ENCODE peak calls at places on chromosomes 4 and X, in four cellular contexts. Z is heart right ventricle, B is A549, U is pancreas. O is an unnamed sample.

GRCh38 chr4:10106421-10107039 is 10.1 kb downstream of the WDR1 start:
- DNase-seq in Z (peak; percentile 65), B (peak; percentile 72), U (no peak), O (no peak)

GRCh38 chrX:51494409-51494808 is 2.0 kb downstream of the NUDT11 start:
- DNase-seq in Z (no peak), B (peak; percentile 6), U (no peak), O (no peak)

GRCh38 chr4:94410678-94411206 is 41.0 kb upstream of the PDLIM5 start:
- DNase-seq in Z (peak; percentile 65), B (peak; percentile 95), U (no peak), O (no peak)

GRCh38 chrX:31212856-31213748 is 141.3 kb upstream of the FTHL17 start:
- DNase-seq in Z (no peak), B (no peak), U (no peak), O (no peak)

GRCh38 chr4:107740381-107740780 is 20.3 kb upstream of the PAPSS1 start:
- DNase-seq in Z (no peak), B (peak; percentile 14), U (no peak), O (no peak)

GRCh38 chr4:72112514-72113156 is 80.8 kb downstream of the NPFFR2 start:
- DNase-seq in Z (no peak), B (peak; percentile 55), U (no peak), O (no peak)

GRCh38 chr4:2402053-2402452 is 16.4 kb downstream of the ZFYVE28 start:
- DNase-seq in Z (peak; percentile 57), B (peak; percentile 22), U (peak; percentile 82), O (no peak)

GRCh38 chr4:7202391-7202790 is 10.1 kb downstream of the SORCS2 start:
- DNase-seq in Z (no peak), B (no peak), U (no peak), O (no peak)

GRCh38 chrX:78098108-78098507 is 5.9 kb upstream of the PGK1 start:
- DNase-seq in Z (no peak), B (no peak), U (no peak), O (no peak)

GRCh38 chrX:78092296-78092695 is 11.8 kb upstream of the PGK1 start:
- DNase-seq in Z (no peak), B (peak; percentile 67), U (no peak), O (no peak)
- TF ChIP-seq CTCF in Z (no peak), B (peak; percentile 60), U (no peak), O (peak; percentile 5)

GRCh38 chr4:41428941-41429669 is 108.9 kb upstream of the LIMCH1 start:
- DNase-seq in Z (no peak), B (no peak), U (no peak), O (no peak)
- H3K4me1 ChIP-seq in Z (peaks cover 90% of the 10 kb centered on the region), B (peaks cover 79% of the 10 kb centered on the region), U (peaks cover 10% of the 10 kb centered on the region), O (peaks cover 42% of the 10 kb centered on the region)

GRCh38 chr4:185127021-185127925 is 15.8 kb upstream of the SLC25A4 start:
- DNase-seq in Z (no peak), B (peak; percentile 28), U (peak; percentile 76), O (no peak)

GRCh38 chr4:185134176-185134869 is 8.7 kb upstream of the SLC25A4 start:
- DNase-seq in Z (no peak), B (peak; percentile 50), U (no peak), O (no peak)

GRCh38 chr4:185123479-185123878 is 19.6 kb upstream of the SLC25A4 start:
- DNase-seq in Z (no peak), B (no peak), U (no peak), O (no peak)

GRCh38 chr4:185122681-185123345 is 20.3 kb upstream of the SLC25A4 start:
- DNase-seq in Z (no peak), B (no peak), U (no peak), O (no peak)

DNA sequence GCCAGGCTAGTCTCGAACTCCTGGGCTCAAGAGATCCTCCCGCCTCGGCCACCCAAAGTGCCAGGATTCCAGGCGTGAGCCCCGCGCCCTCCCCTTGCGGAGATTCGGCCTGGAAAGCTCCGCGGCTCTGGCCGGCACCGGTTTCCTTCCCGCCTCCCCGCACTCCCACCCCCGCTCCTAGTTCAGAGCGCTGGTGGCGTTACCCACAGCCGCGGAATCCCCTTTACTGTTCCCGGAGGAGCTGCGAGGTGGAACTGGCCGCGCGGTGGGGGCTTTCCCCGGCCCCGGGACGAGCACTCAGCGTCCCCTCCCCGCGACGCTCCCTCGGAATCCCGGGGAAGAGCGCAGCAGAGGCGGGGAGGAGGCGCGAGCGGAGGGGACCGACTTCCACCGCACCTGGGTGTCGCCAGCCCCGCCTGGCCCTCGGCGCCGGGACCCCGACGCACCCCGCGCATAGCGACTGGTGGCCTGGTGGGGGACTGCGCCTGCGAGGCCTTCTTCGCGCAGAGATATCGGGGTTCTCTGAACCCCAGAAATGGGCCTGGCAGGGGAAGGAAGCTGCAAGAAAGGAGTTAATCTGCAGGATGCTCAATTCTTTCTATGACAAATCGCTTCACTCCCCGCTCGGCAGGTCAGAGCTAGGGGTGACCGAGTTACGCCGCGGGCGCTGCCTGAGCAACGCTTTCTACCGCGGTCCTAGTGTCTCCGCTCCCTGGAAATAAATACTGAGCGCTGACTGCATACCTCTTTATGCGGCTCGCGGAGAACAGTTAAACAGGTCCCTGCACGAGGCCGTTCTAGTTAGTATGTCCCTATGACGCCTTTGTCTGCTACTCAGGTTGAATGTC is 14.6 kb upstream of the SLC25A4 start:
- DNase-seq in Z (peak; percentile 35), B (peak; percentile 24), U (peak; percentile 71), O (no peak)
- TF ChIP-seq CTCF in Z (no peak), B (no peak), U (no peak), O (peak; percentile 14)

GRCh38 chr4:41539711-41540110 is 1.8 kb downstream of the LIMCH1 start:
- DNase-seq in Z (no peak), B (no peak), U (no peak), O (no peak)
- H3K4me1 ChIP-seq in Z (peaks cover 99% of the 10 kb centered on the region), B (peaks cover 78% of the 10 kb centered on the region), U (no peaks in the 10 kb centered on the region), O (peaks cover 7% of the 10 kb centered on the region)

GRCh38 chrX:14533867-14534266 is 4.5 kb downstream of the GLRA2 start:
- DNase-seq in Z (no peak), B (no peak), U (no peak), O (no peak)

GRCh38 chrX:14529288-14529989 is at the start of gene GLRA2:
- DNase-seq in Z (no peak), B (peak; percentile 1), U (no peak), O (no peak)

DNA sequence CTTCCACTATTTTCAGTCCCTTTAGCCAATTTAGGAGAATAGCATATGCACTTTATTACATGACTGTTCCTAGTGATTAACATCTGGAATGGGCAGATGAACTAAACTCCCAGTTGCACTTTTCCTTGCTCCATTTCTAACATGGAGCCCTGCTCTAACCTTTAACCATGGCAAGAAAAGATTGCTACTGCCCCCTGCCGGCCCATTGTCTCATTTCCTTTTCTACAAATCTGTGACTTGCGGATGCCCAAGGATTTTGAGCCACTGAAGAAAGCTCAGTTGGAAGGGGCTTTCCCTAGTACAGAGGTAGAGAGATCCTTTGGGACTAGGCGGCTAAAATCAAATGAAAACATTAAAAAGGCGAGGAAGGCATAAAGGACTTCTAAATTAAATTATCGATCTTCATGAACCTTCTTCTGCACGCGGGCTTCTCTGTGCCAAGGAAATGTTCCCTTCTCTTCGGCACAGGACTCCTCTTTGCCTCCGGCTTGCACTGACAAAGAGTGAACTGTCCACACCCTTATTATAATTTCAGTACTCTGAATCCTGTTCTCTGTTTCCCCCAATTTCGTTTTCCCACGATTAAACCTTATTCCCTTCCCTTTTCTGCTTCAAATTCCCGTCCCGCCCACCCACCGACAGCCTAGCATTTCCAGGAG is 578 bp upstream of the GLRA2 start:
- DNase-seq in Z (peak; percentile 31), B (peak; percentile 61), U (peak; percentile 71), O (no peak)
- TF ChIP-seq CTCF in Z (no peak), B (peak; percentile 46), U (no peak), O (peak; percentile 44)

GRCh38 chr4:87019898-87020297 is 85.1 kb downstream of the AFF1 start:
- DNase-seq in Z (no peak), B (no peak), U (no peak), O (no peak)
- H3K4me1 ChIP-seq in Z (peaks cover 80% of the 10 kb centered on the region), B (peaks cover 78% of the 10 kb centered on the region), U (peaks cover 62% of the 10 kb centered on the region), O (peaks cover 27% of the 10 kb centered on the region)

DNA sequence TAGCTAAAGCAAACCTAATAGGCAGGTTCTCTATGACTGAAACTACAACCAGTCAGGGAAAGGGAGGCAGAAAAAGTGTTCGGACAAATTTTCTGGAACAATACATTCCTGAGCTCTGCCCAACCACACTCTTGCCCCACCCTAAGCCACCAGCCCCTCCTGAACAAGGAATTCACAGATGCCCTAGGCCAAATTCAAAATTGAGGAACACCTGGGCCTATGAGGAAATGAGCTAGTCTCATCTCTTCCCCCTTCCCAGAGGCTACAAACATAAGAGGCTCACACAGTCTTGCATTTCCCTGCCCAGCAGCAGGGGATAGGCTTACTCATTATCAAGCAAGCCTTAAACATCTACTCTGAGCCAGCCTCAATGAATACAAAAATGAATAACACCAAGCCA is 284.7 kb downstream of the ZNF674 start:
- DNase-seq in Z (no peak), B (no peak), U (no peak), O (no peak)
- TF ChIP-seq CTCF in Z (no peak), B (no peak), U (no peak), O (no peak)

DNA sequence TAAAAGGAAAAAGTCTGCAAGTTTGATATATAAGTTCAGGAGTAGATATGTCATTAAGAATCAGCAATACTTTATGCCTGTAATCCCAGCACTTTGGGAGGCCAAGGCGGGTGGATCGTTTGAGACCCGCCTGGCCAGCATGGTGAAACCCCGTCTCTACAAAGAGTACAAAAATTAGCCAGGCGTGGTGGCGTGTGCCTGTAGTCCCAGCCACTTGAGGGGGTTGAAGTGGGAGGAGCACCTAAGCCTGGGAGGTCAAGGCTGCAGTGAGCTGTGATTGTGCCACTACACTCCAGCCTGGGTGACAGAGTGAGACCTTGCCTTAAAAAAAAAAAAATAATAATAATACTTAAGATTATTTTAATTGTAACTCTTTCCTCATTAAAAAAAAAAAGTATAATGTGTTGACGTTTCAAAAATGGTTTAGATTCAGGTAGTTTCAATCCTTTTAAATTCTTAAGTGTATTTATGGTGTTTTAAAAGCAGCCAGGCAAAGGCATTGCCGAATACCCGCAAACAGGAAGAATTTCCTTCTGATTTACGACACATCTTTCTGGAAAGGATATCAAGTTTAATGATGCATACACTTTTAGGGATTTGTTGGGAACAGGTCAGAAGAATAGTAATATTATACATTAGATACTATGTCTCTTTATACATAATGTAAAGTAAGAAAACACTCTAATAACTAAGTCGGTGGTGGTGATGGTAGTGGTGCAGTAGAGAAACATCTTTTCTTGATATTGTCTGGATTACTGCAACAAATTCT is 80.9 kb downstream of the KDM6A start:
- DNase-seq in Z (no peak), B (no peak), U (no peak), O (no peak)
- H3K4me1 ChIP-seq in Z (peaks cover 6% of the 10 kb centered on the region), B (peaks cover 33% of the 10 kb centered on the region), U (peaks cover 4% of the 10 kb centered on the region), O (peaks cover 3% of the 10 kb centered on the region)

GRCh38 chr4:83189631-83190136 is 75.2 kb upstream of the PLAC8 start:
- DNase-seq in Z (no peak), B (peak; percentile 58), U (no peak), O (no peak)
- TF ChIP-seq CTCF in Z (no peak), B (no peak), U (no peak), O (no peak)

O was measured in esophagus squamous epithelium.